ENCODE peak calls at places on chromosomes 11 and 22, in eight cellular contexts. C, M, O, S, H, Z, V and N are unnamed samples.

GRCh38 chr11:60869451-60869825 is 2.1 kb downstream of the ZP1 start:
- DNase-seq in C (no peak), M (no peak), O (no peak), S (no peak), H (no peak), Z (no peak), V (no peak), N (no peak)

GRCh38 chr11:134939905-134940304 is 527.9 kb upstream of the B3GAT1 start:
- DNase-seq in C (peak), M (no peak), O (no peak), S (peak), H (peak), Z (no peak), V (no peak), N (peak)

GRCh38 chr11:38824573-38824972 is 2226.5 kb upstream of the RAG2 start:
- DNase-seq in C (no peak), M (peak), O (no peak), S (peak), H (no peak), Z (peak), V (no peak), N (peak)

GRCh38 chr11:96278039-96278897 is 64.7 kb downstream of the MAML2 start:
- DNase-seq in C (peak), M (peak), O (no peak), S (no peak), H (no peak), Z (peak), V (no peak), N (no peak)

GRCh38 chr11:827146-827860 is 416 bp upstream of the CRACR2B start:
- DNase-seq in C (no peak), M (no peak), O (no peak), S (no peak), H (no peak), Z (no peak), V (peak), N (peak)

GRCh38 chr11:65506770-65507485 is 8.1 kb downstream of the MALAT1 start:
- DNase-seq in C (peak), M (peak), O (peak), S (no peak), H (peak), Z (peak), V (no peak), N (peak)

GRCh38 chr11:134725211-134725610 is 313.2 kb upstream of the B3GAT1 start:
- DNase-seq in C (no peak), M (no peak), O (no peak), S (no peak), H (no peak), Z (no peak), V (no peak), N (no peak)

GRCh38 chr11:21866781-21867180 is 326.1 kb upstream of the ANO5 start:
- DNase-seq in C (no peak), M (no peak), O (no peak), S (no peak), H (no peak), Z (no peak), V (no peak), N (no peak)

GRCh38 chr22:48284671-48285070 is 1522.2 kb downstream of the TBC1D22A start:
- DNase-seq in C (no peak), M (no peak), O (no peak), S (no peak), H (no peak), Z (no peak), V (no peak), N (no peak)

GRCh38 chr22:28091486-28091885 is 172.4 kb upstream of the PITPNB start:
- DNase-seq in C (no peak), M (no peak), O (no peak), S (no peak), H (no peak), Z (no peak), V (no peak), N (no peak)

GRCh38 chr11:473415-473814 is 23.3 kb downstream of the PTDSS2 start:
- DNase-seq in C (no peak), M (no peak), O (no peak), S (no peak), H (no peak), Z (no peak), V (no peak), N (no peak)

GRCh38 chr22:37581534-37581933 is 1.6 kb upstream of the LGALS2 start:
- DNase-seq in C (no peak), M (no peak), O (no peak), S (no peak), H (peak), Z (no peak), V (no peak), N (no peak)

GRCh38 chr11:47271328-47271727 is 1.4 kb downstream of the MADD start:
- DNase-seq in C (no peak), M (no peak), O (no peak), S (no peak), H (no peak), Z (no peak), V (no peak), N (no peak)

GRCh38 chr11:11381471-11382100 is 28.5 kb upstream of the CSNK2A3 start:
- DNase-seq in C (no peak), M (no peak), O (no peak), S (no peak), H (no peak), Z (no peak), V (no peak), N (no peak)

GRCh38 chr11:132640952-132641351 is 891.3 kb downstream of the OPCML start:
- DNase-seq in C (no peak), M (no peak), O (no peak), S (no peak), H (no peak), Z (no peak), V (no peak), N (no peak)

GRCh38 chr11:16356751-16357365 is 512 bp upstream of the SOX6 start:
- DNase-seq in C (no peak), M (peak), O (no peak), S (no peak), H (peak), Z (no peak), V (no peak), N (no peak)

GRCh38 chr11:70854891-70855556 is 397.4 kb downstream of the SHANK2 start:
- DNase-seq in C (no peak), M (no peak), O (no peak), S (no peak), H (no peak), Z (no peak), V (no peak), N (no peak)

GRCh38 chr11:6610591-6610990 is 1.4 kb downstream of the TAF10 start:
- DNase-seq in C (no peak), M (no peak), O (no peak), S (no peak), H (no peak), Z (no peak), V (no peak), N (no peak)

GRCh38 chr22:40199223-40199622 is 21.5 kb downstream of the TNRC6B start:
- DNase-seq in C (no peak), M (no peak), O (no peak), S (no peak), H (no peak), Z (no peak), V (no peak), N (no peak)

GRCh38 chr22:41482319-41482935 is 13.5 kb downstream of the ACO2 start:
- DNase-seq in C (peak), M (peak), O (no peak), S (no peak), H (no peak), Z (no peak), V (peak), N (no peak)

GRCh38 chr11:120546312-120547205 is 35.0 kb downstream of the GRIK4 start:
- DNase-seq in C (peak), M (peak), O (no peak), S (no peak), H (no peak), Z (peak), V (no peak), N (peak)

GRCh38 chr11:44609028-44609782 is 43.7 kb downstream of the CD82 start:
- DNase-seq in C (peak), M (no peak), O (no peak), S (no peak), H (no peak), Z (no peak), V (peak), N (no peak)

GRCh38 chr11:29527391-29527936 is 489.4 kb downstream of the KCNA4 start:
- DNase-seq in C (peak), M (peak), O (no peak), S (peak), H (no peak), Z (peak), V (no peak), N (no peak)

GRCh38 chr22:24400726-24401596 is 26.4 kb upstream of the ADORA2A start:
- DNase-seq in C (no peak), M (peak), O (no peak), S (no peak), H (no peak), Z (no peak), V (peak), N (peak)

GRCh38 chr11:107752508-107752907 is 40.7 kb upstream of the SLN start:
- DNase-seq in C (no peak), M (no peak), O (no peak), S (no peak), H (no peak), Z (no peak), V (no peak), N (no peak)

GRCh38 chr11:73333626-73334199 is 25.6 kb downstream of the ARHGEF17 start:
- DNase-seq in C (no peak), M (no peak), O (no peak), S (no peak), H (no peak), Z (no peak), V (no peak), N (no peak)

GRCh38 chr11:125662689-125663088 is 18.0 kb downstream of the ACRV1 start:
- DNase-seq in C (no peak), M (no peak), O (no peak), S (no peak), H (no peak), Z (no peak), V (no peak), N (no peak)

GRCh38 chr11:67664696-67665536 is 9.5 kb downstream of the ALDH3B2 start:
- DNase-seq in C (no peak), M (no peak), O (no peak), S (peak), H (no peak), Z (no peak), V (peak), N (peak)

GRCh38 chr22:19060356-19061009 is 61.7 kb downstream of the DGCR2 start:
- DNase-seq in C (peak), M (peak), O (no peak), S (no peak), H (no peak), Z (peak), V (no peak), N (peak)